ENCODE peak calls at places on chromosome 2, in nine cellular contexts. N is left lung, A is GM23338, E is epithelial cell of esophagus, S is AG20443, Q is EH, D is transverse colon, W is hippocampal formation, K is ELR. H is an unnamed sample.

GRCh38 chr2:200218645-200219044 is 87.8 kb upstream of the SPATS2L start:
- DNase-seq in W (no peak), N (no peak), D (no peak), Q (no peak), K (no peak), S (no peak), E (no peak), A (no peak), H (no peak)

GRCh38 chr2:164847966-164848365 is 6.3 kb upstream of the COBLL1 start:
- DNase-seq in W (no peak), D (no peak), S (no peak), K (no peak), A (no peak), N (no peak), E (peak), Q (peak), H (peak)

GRCh38 chr2:122191331-122191730 is 435.9 kb downstream of the TSN start:
- DNase-seq in E (peak), S (peak), N (no peak), W (no peak), Q (peak), A (peak), K (peak), D (no peak), H (no peak)

GRCh38 chr2:215137741-215138340 is 585 bp downstream of the ABCA12 start:
- DNase-seq in E (peak), K (peak), Q (peak), D (no peak), S (peak), W (no peak), N (no peak), A (no peak), H (peak)

GRCh38 chr2:1664076-1664605 is 80.2 kb downstream of the PXDN start:
- DNase-seq in S (no peak), Q (no peak), N (no peak), E (no peak), A (no peak), K (no peak), W (no peak), D (no peak), H (no peak)

GRCh38 chr2:38723173-38723572 is 28.0 kb downstream of the SRSF7 start:
- DNase-seq in A (no peak), E (no peak), K (no peak), N (no peak), S (no peak), Q (no peak), D (no peak), W (no peak), H (no peak)

GRCh38 chr2:241558532-241559488 is at the start of gene BOK:
- DNase-seq in N (peak), S (peak), A (peak), Q (peak), W (peak), D (peak), K (peak), E (peak), H (peak)

GRCh38 chr2:218516614-218517013 is 51.5 kb downstream of the USP37 start:
- DNase-seq in N (no peak), W (no peak), S (no peak), A (peak), E (peak), D (no peak), Q (peak), K (peak), H (no peak)